ENCODE peak calls at places on chromosomes 5 and 9, in six cellular contexts. One of them, this sample, is unnamed.

GRCh38 chr5:88837222-88837621 is 45.8 kb downstream of the MEF2C start:
- DNase-seq in fibroblast of lung: no peak
- DNase-seq in upper lobe of right lung: no peak
- DNase-seq in AG08396: no peak
- DNase-seq in MV-4-11: no peak
- DNase-seq in heart right ventricle: no peak
- DNase-seq in this sample: no peak

GRCh38 chr9:125496313-125496838 is 210.6 kb downstream of the MAPKAP1 start:
- DNase-seq in fibroblast of lung: no peak
- DNase-seq in upper lobe of right lung: no peak
- DNase-seq in AG08396: no peak
- DNase-seq in MV-4-11: no peak
- DNase-seq in heart right ventricle: no peak
- DNase-seq in this sample: no peak

GRCh38 chr9:114367823-114368609 is 19.8 kb downstream of the AKNA start:
- DNase-seq in fibroblast of lung: no peak
- DNase-seq in upper lobe of right lung: peak
- DNase-seq in AG08396: no peak
- DNase-seq in MV-4-11: no peak
- DNase-seq in heart right ventricle: no peak
- DNase-seq in this sample: no peak

GRCh38 chr5:155651-156410 is 35.5 kb upstream of the LRRC14B start:
- DNase-seq in fibroblast of lung: no peak
- DNase-seq in upper lobe of right lung: peak
- DNase-seq in AG08396: no peak
- DNase-seq in MV-4-11: no peak
- DNase-seq in heart right ventricle: peak
- DNase-seq in this sample: no peak

GRCh38 chr5:14161825-14162556 is 18.8 kb downstream of the TRIO start:
- DNase-seq in fibroblast of lung: peak
- DNase-seq in upper lobe of right lung: no peak
- DNase-seq in AG08396: no peak
- DNase-seq in MV-4-11: peak
- DNase-seq in heart right ventricle: no peak
- DNase-seq in this sample: no peak

GRCh38 chr9:96135071-96135825 is 166.7 kb downstream of the HSD17B3 start:
- DNase-seq in fibroblast of lung: peak
- DNase-seq in upper lobe of right lung: no peak
- DNase-seq in AG08396: peak
- DNase-seq in MV-4-11: no peak
- DNase-seq in heart right ventricle: no peak
- DNase-seq in this sample: no peak

GRCh38 chr9:27726244-27727141 is 153.2 kb upstream of the C9orf72 start:
- DNase-seq in fibroblast of lung: peak
- DNase-seq in upper lobe of right lung: no peak
- DNase-seq in AG08396: peak
- DNase-seq in MV-4-11: peak
- DNase-seq in heart right ventricle: peak
- DNase-seq in this sample: peak

GRCh38 chr5:78600656-78601452 is 47.7 kb downstream of the LHFPL2 start:
- DNase-seq in fibroblast of lung: peak
- DNase-seq in upper lobe of right lung: no peak
- DNase-seq in AG08396: no peak
- DNase-seq in MV-4-11: no peak
- DNase-seq in heart right ventricle: no peak
- DNase-seq in this sample: no peak

This sample was measured in KG1.